ENCODE peak calls at places on chromosomes 5 and 9, in ten cellular contexts. P, F, S, X, J, N, M, Y, D and L are unnamed samples.

GRCh38 chr5:111649516-111649915 is 107.5 kb downstream of the NREP start:
- DNase-seq in P (no peak), F (no peak), S (no peak), X (no peak), J (no peak), N (no peak), M (no peak), Y (no peak), D (no peak), L (no peak)

GRCh38 chr5:98846526-98846925 is 73.1 kb downstream of the RGMB start:
- DNase-seq in P (no peak), F (no peak), S (no peak), X (no peak), J (no peak), N (no peak), M (no peak), Y (no peak), D (no peak), L (no peak)

GRCh38 chr9:26682796-26683496 is 209.7 kb downstream of the CAAP1 start:
- DNase-seq in P (no peak), F (no peak), S (no peak), X (no peak), J (no peak), N (no peak), M (no peak), Y (no peak), D (no peak), L (no peak)

GRCh38 chr5:143290115-143290514 is 113.4 kb downstream of the NR3C1 start:
- DNase-seq in P (no peak), F (no peak), S (no peak), X (no peak), J (no peak), N (no peak), M (no peak), Y (no peak), D (no peak), L (no peak)

GRCh38 chr9:127396253-127396807 is 639 bp upstream of the SLC2A8 start:
- DNase-seq in P (no peak), F (no peak), S (no peak), X (no peak), J (no peak), N (no peak), M (no peak), Y (no peak), D (no peak), L (no peak)

GRCh38 chr9:16278420-16278999 is 592.0 kb downstream of the BNC2 start:
- DNase-seq in P (no peak), F (no peak), S (no peak), X (no peak), J (no peak), N (no peak), M (no peak), Y (no peak), D (no peak), L (no peak)

GRCh38 chr5:118111956-118112355 is 876.4 kb downstream of the DTWD2 start:
- DNase-seq in P (no peak), F (no peak), S (no peak), X (no peak), J (no peak), N (no peak), M (no peak), Y (no peak), D (no peak), L (no peak)

GRCh38 chr9:114001794-114002261 is 76.3 kb downstream of the AMBP start:
- DNase-seq in P (no peak), F (no peak), S (peak), X (no peak), J (no peak), N (no peak), M (peak), Y (no peak), D (no peak), L (no peak)

GRCh38 chr9:137876781-137877386 is 698 bp upstream of the CACNA1B start:
- DNase-seq in P (no peak), F (no peak), S (no peak), X (no peak), J (no peak), N (no peak), M (no peak), Y (no peak), D (no peak), L (no peak)

GRCh38 chr9:116383956-116384355 is 230.4 kb downstream of the PAPPA start:
- DNase-seq in P (no peak), F (no peak), S (no peak), X (peak), J (no peak), N (peak), M (no peak), Y (no peak), D (no peak), L (no peak)

GRCh38 chr5:179285236-179285635 is 60.0 kb downstream of the ADAMTS2 start:
- DNase-seq in P (no peak), F (no peak), S (no peak), X (no peak), J (no peak), N (peak), M (peak), Y (no peak), D (no peak), L (no peak)

GRCh38 chr9:120393386-120394057 is 186.4 kb downstream of the CDK5RAP2 start:
- DNase-seq in P (peak), F (peak), S (no peak), X (peak), J (no peak), N (peak), M (no peak), Y (no peak), D (peak), L (peak)

GRCh38 chr5:2334686-2335085 is 416.8 kb downstream of the IRX2 start:
- DNase-seq in P (no peak), F (no peak), S (no peak), X (no peak), J (no peak), N (no peak), M (no peak), Y (no peak), D (no peak), L (no peak)

GRCh38 chr9:114364528-114365041 is 23.2 kb downstream of the AKNA start:
- DNase-seq in P (no peak), F (peak), S (no peak), X (peak), J (no peak), N (no peak), M (no peak), Y (no peak), D (no peak), L (peak)

GRCh38 chr9:16675131-16675530 is 195.3 kb downstream of the BNC2 start:
- DNase-seq in P (no peak), F (no peak), S (no peak), X (peak), J (no peak), N (no peak), M (no peak), Y (no peak), D (no peak), L (no peak)

GRCh38 chr9:79764377-79764776 is 192.6 kb downstream of the TLE4 start:
- DNase-seq in P (no peak), F (peak), S (no peak), X (peak), J (no peak), N (peak), M (no peak), Y (no peak), D (peak), L (peak)

GRCh38 chr5:58648846-58649245 is 66.0 kb downstream of the RAB3C start:
- DNase-seq in P (no peak), F (peak), S (no peak), X (peak), J (no peak), N (no peak), M (no peak), Y (no peak), D (no peak), L (no peak)

GRCh38 chr5:81749186-81749561 is 1.7 kb downstream of the SSBP2 start:
- DNase-seq in P (no peak), F (no peak), S (no peak), X (no peak), J (no peak), N (peak), M (no peak), Y (no peak), D (no peak), L (no peak)

GRCh38 chr9:77251050-77251449 is 73.7 kb downstream of the VPS13A start:
- DNase-seq in P (no peak), F (no peak), S (no peak), X (peak), J (no peak), N (no peak), M (no peak), Y (no peak), D (peak), L (peak)

GRCh38 chr5:96483878-96484277 is 50.8 kb upstream of the PCSK1 start:
- DNase-seq in P (no peak), F (peak), S (no peak), X (peak), J (no peak), N (peak), M (no peak), Y (no peak), D (peak), L (peak)

GRCh38 chr9:123081824-123082223 is 48.4 kb downstream of the GPR21 start:
- DNase-seq in P (no peak), F (peak), S (no peak), X (peak), J (peak), N (peak), M (no peak), Y (no peak), D (peak), L (no peak)